ENCODE peak calls at places on chromosomes 2 and 18, in ten cellular contexts. B, F, C, J, H, I, S, U, M and Z are unnamed samples.

GRCh38 chr2:171878481-171878993 is 15.5 kb downstream of the SLC25A12 start:
- DNase-seq in B (no peak), S (no peak), F (no peak), H (peak; percentile 22), U (no peak), C (peak; percentile 78), J (no peak), M (no peak), I (no peak), Z (no peak)

GRCh38 chr2:102512161-102512560 is 39.1 kb downstream of the SLC9A4 start:
- DNase-seq in M (no peak), S (no peak), C (no peak), F (no peak), H (no peak), I (peak; percentile 16), B (no peak), U (no peak), J (no peak), Z (no peak)

GRCh38 chr18:70355620-70356385 is 67.0 kb downstream of the SOCS6 start:
- DNase-seq in J (no peak), C (no peak), U (no peak), M (no peak), B (no peak), S (no peak), F (no peak), H (no peak), I (no peak), Z (no peak)

GRCh38 chr2:55712477-55713060 is 18.9 kb upstream of the PNPT1 start:
- DNase-seq in C (no peak), U (no peak), S (no peak), H (no peak), F (no peak), M (peak; percentile 15), I (peak; percentile 88), B (no peak), J (no peak), Z (no peak)

GRCh38 chr18:79732721-79733025 is 53.1 kb downstream of the CTDP1 start:
- DNase-seq in U (no peak), I (peak; percentile 7), M (no peak), S (no peak), B (no peak), J (no peak), F (no peak), H (no peak), C (no peak), Z (no peak)

GRCh38 chr2:60530228-60530627 is 23.2 kb downstream of the BCL11A start:
- DNase-seq in F (peak; percentile 82), C (no peak), B (no peak), U (no peak), I (no peak), H (no peak), J (no peak), S (no peak), M (no peak), Z (no peak)

GRCh38 chr18:56468379-56468778 is 170.0 kb downstream of the TXNL1 start:
- DNase-seq in H (no peak), B (no peak), U (no peak), M (no peak), C (no peak), S (no peak), J (no peak), I (no peak), F (no peak), Z (no peak)

GRCh38 chr2:85851253-85851955 is 37.4 kb downstream of the ST3GAL5 start:
- DNase-seq in S (no peak), J (no peak), I (no peak), M (no peak), U (no peak), C (peak; percentile 86), B (no peak), F (no peak), H (no peak), Z (no peak)

GRCh38 chr2:189560273-189560586 is 20.4 kb downstream of the SLC40A1 start:
- DNase-seq in U (no peak), M (no peak), C (no peak), H (no peak), J (no peak), I (no peak), B (no peak), S (no peak), F (no peak), Z (no peak)

GRCh38 chr18:12742453-12742852 is 39.6 kb downstream of the PSMG2 start:
- DNase-seq in F (no peak), H (peak; percentile 7), U (no peak), I (no peak), S (no peak), B (no peak), C (peak; percentile 91), M (no peak), J (no peak), Z (no peak)

GRCh38 chr2:214696681-214697080 is 112.8 kb downstream of the BARD1 start:
- DNase-seq in M (no peak), B (no peak), S (no peak), J (no peak), C (no peak), U (no peak), H (no peak), F (no peak), I (no peak), Z (no peak)

GRCh38 chr2:38092196-38092902 is 16.4 kb upstream of the CYP1B1 start:
- DNase-seq in F (no peak), U (no peak), B (no peak), J (no peak), C (peak; percentile 92), H (no peak), M (no peak), S (no peak), I (peak; percentile 43), Z (no peak)

GRCh38 chr2:55063713-55064323 is 13.6 kb upstream of the RTN4 start:
- DNase-seq in S (no peak), U (no peak), C (no peak), J (no peak), B (no peak), H (no peak), M (no peak), F (no peak), I (peak; percentile 38), Z (no peak)

GRCh38 chr2:186126181-186126580 is 359.9 kb upstream of the ZC3H15 start:
- DNase-seq in U (no peak), J (no peak), C (peak; percentile 2), I (no peak), F (no peak), B (no peak), H (no peak), S (no peak), M (no peak), Z (no peak)

GRCh38 chr2:219459460-219460311 is 25.0 kb downstream of the SPEG start:
- DNase-seq in S (peak; percentile 83), I (peak; percentile 89), C (peak; percentile 77), U (no peak), M (peak; percentile 82), H (peak; percentile 38), J (no peak), F (peak; percentile 51), B (peak; percentile 64), Z (no peak)

GRCh38 chr2:219458996-219459395 is 24.4 kb downstream of the SPEG start:
- DNase-seq in U (no peak), F (no peak), S (no peak), I (no peak), J (no peak), B (no peak), H (no peak), M (no peak), C (no peak), Z (no peak)

GRCh38 chr2:219460424-219460926 is 25.8 kb downstream of the SPEG start:
- DNase-seq in M (peak; percentile 92), I (peak; percentile 92), U (no peak), S (peak; percentile 85), J (no peak), B (peak; percentile 59), H (no peak), C (peak; percentile 40), F (no peak), Z (no peak)

GRCh38 chr2:219455635-219456034 is 21.0 kb downstream of the SPEG start:
- DNase-seq in U (no peak), H (no peak), F (no peak), C (no peak), I (no peak), J (no peak), B (no peak), S (no peak), M (no peak), Z (no peak)

GRCh38 chr2:219457784-219458369 is 23.2 kb downstream of the SPEG start:
- DNase-seq in S (no peak), J (no peak), I (peak; percentile 56), M (peak; percentile 37), U (no peak), H (no peak), B (no peak), F (no peak), C (peak; percentile 57), Z (no peak)
- H3K27ac ChIP-seq in S (no peak overlapping the region), J (no peak overlapping the region), I (no peak overlapping the region), M (no peak overlapping the region), U (no peak overlapping the region), H (no peak overlapping the region), B (no peak overlapping the region), F (no peak overlapping the region), C (peak overlapping the region; percentile 17), Z (no peak overlapping the region)

GRCh38 chr18:58189008-58189407 is 145.0 kb downstream of the NEDD4L start:
- DNase-seq in M (no peak), S (no peak), J (no peak), I (no peak), C (no peak), B (no peak), F (no peak), U (no peak), H (no peak), Z (no peak)
- H3K9ac ChIP-seq in M (no peak overlapping the region), S (no peak overlapping the region), J (no peak overlapping the region), I (no peak overlapping the region), C (no peak overlapping the region), B (no peak overlapping the region), F (no peak overlapping the region), U (no peak overlapping the region), H (no peak overlapping the region), Z (no peak overlapping the region)

GRCh38 chr18:22163432-22163831 is 6.0 kb upstream of the GATA6 start:
- DNase-seq in S (no peak), F (no peak), C (no peak), B (no peak), M (no peak), J (no peak), I (no peak), U (no peak), H (no peak), Z (no peak)
- H3K27ac ChIP-seq in S (no peak overlapping the region), F (no peak overlapping the region), C (no peak overlapping the region), B (no peak overlapping the region), M (no peak overlapping the region), J (no peak overlapping the region), I (no peak overlapping the region), U (no peak overlapping the region), H (no peak overlapping the region), Z (no peak overlapping the region)

DNA sequence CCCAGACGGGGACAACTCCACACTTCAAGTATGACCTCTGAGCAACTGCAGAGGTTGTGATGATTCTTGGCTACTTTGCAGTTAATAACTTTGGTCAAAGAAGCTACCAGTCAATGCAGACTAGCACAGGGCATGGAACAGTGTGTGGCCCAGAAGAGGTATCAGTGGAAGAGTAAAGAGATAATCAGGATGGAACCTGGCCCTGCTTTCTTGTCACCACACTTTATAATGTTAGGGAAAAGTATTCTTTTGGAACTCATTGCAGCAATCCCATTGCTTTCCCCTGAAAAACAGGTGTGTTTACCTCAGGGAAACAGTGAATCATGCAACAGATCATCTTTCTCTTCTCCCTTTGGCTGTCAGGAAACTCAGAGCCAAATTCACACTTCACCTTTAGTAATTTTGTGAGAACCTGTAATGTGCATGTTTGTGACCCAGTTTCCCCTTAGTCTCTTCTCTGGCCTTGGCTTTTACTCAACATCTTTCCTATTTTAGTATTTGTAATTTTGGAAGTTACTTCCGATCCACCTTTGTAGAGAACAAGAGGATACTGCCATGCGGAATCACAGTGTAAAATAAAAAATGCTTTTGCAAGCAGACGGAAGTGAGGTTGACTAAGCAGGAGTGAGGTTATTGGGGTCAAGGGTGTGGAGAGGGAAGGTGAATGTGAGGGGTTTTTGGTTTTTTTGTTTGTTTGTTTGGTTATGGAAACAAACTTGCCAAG is 14.2 kb downstream of the ASPRV1 start:
- DNase-seq in M (no peak), U (no peak), I (no peak), J (no peak), S (no peak), H (no peak), C (no peak), F (no peak), B (no peak), Z (no peak)
- H3K9ac ChIP-seq in M (no peak overlapping the region), U (no peak overlapping the region), I (no peak overlapping the region), J (peak overlapping the region; percentile 33), S (no peak overlapping the region), H (no peak overlapping the region), C (no peak overlapping the region), F (no peak overlapping the region), B (no peak overlapping the region), Z (no peak overlapping the region)